ENCODE peak calls at places on chromosomes 3 and 15, in five cellular contexts. K is cardiac septum; H is body of pancreas; X is fibroblast of lung; B is stimulated activated CD4-positive, alpha-beta T cell treated with anti-CD3 and anti-CD28 coated beads, Interleukin-4, amount 100 ng/mL, for 48 hours. Z is an unnamed sample.

GRCh38 chr3:186529204-186529999 is 14.8 kb downstream of the CRYGS start:
- DNase-seq in B (no peak), K (no peak), X (no peak), H (no peak), Z (no peak)

GRCh38 chr3:70186221-70186620 is 126.2 kb downstream of the MDFIC2 start:
- DNase-seq in B (no peak), K (no peak), H (no peak), X (no peak), Z (no peak)

GRCh38 chr15:84669726-84670125 is 11.7 kb upstream of the NMB start:
- DNase-seq in B (peak; percentile 44), X (no peak), H (no peak), K (no peak), Z (peak; percentile 11)

GRCh38 chr15:63054985-63055384 is 12.4 kb downstream of the TPM1 start:
- DNase-seq in B (no peak), X (no peak), H (no peak), K (no peak), Z (no peak)

GRCh38 chr3:140349938-140350337 is 327.9 kb upstream of the TRIM42 start:
- DNase-seq in X (no peak), B (no peak), H (no peak), K (no peak), Z (no peak)

GRCh38 chr3:129485681-129486056 is 42.8 kb upstream of the RHO start:
- DNase-seq in X (peak; percentile 100), K (peak; percentile 82), B (no peak), H (peak; percentile 59), Z (no peak)

GRCh38 chr15:74866090-74866489 is 7.1 kb downstream of the SCAMP2 start:
- DNase-seq in H (no peak), B (no peak), X (peak; percentile 30), K (no peak), Z (no peak)

GRCh38 chr3:16741890-16742289 is 136.7 kb upstream of the DAZL start:
- DNase-seq in B (peak; percentile 30), H (no peak), X (peak; percentile 13), K (no peak), Z (no peak)

GRCh38 chr15:77251662-77252061 is 168.2 kb downstream of the PEAK1 start:
- DNase-seq in H (no peak), X (peak; percentile 36), K (no peak), B (no peak), Z (no peak)

GRCh38 chr15:89963301-89964288 is 37.5 kb upstream of the ZNF710 start:
- DNase-seq in X (no peak), H (no peak), B (no peak), K (peak; percentile 83), Z (no peak)

GRCh38 chr15:34753236-34753894 is 1.4 kb downstream of the GJD2 start:
- DNase-seq in H (peak; percentile 34), B (no peak), K (no peak), X (peak; percentile 69), Z (peak; percentile 15)

GRCh38 chr15:29535952-29536351 is 266.3 kb upstream of the NSMCE3 start:
- DNase-seq in K (no peak), H (no peak), B (no peak), X (no peak), Z (no peak)

GRCh38 chr15:42549052-42549491 is 434 bp downstream of the HAUS2 start:
- DNase-seq in X (peak; percentile 24), H (peak; percentile 11), B (peak; percentile 6), K (no peak), Z (no peak)

GRCh38 chr3:194830401-194830800 is 144.7 kb downstream of the FAM43A start:
- DNase-seq in K (no peak), B (no peak), H (no peak), X (no peak), Z (no peak)

GRCh38 chr3:188057124-188057523 is 96.8 kb upstream of the LPP start:
- DNase-seq in B (no peak), H (no peak), K (no peak), X (no peak), Z (no peak)

GRCh38 chr15:42804739-42805138 is 67.8 kb upstream of the CDAN1 start:
- DNase-seq in B (no peak), K (no peak), H (no peak), X (no peak), Z (no peak)

GRCh38 chr15:95923797-95924196 is 406.7 kb upstream of the NR2F2 start:
- DNase-seq in K (no peak), B (no peak), X (no peak), H (no peak), Z (no peak)

GRCh38 chr3:133077688-133078087 is 39.5 kb downstream of the TMEM108 start:
- DNase-seq in H (no peak), B (no peak), K (no peak), X (no peak), Z (no peak)

GRCh38 chr15:77409259-77410156 is 10.4 kb downstream of the PEAK1 start:
- DNase-seq in H (no peak), K (no peak), X (no peak), B (no peak), Z (no peak)

GRCh38 chr15:63048986-63049665 is 6.6 kb downstream of the TPM1 start:
- DNase-seq in K (peak; percentile 81), X (peak; percentile 68), H (peak; percentile 51), B (no peak), Z (peak; percentile 71)

GRCh38 chr3:111607242-111607641 is 12.1 kb upstream of the ZBED2 start:
- DNase-seq in K (no peak), X (no peak), B (no peak), H (no peak), Z (no peak)

Z was measured in H1.